ENCODE peak calls at places on chromosomes 6 and 20, in four cellular contexts. One of them, this sample, is unnamed. For H3K27me3, the result is how much of the 10 kb centered on the place peaks cover.

GRCh38 chr6:140003217-140003616 is 628.8 kb upstream of the CITED2 start:
- DNase-seq in MM.1S: no peak
- DNase-seq in GM23248: no peak
- DNase-seq in PC-3: no peak
- DNase-seq in this sample: no peak

GRCh38 chr20:44526129-44526528 is 4.3 kb upstream of the SERINC3 start:
- DNase-seq in MM.1S: no peak
- DNase-seq in GM23248: peak
- DNase-seq in PC-3: peak
- DNase-seq in this sample: no peak

GRCh38 chr6:96116674-96117073 is 100.9 kb downstream of the FUT9 start:
- DNase-seq in MM.1S: no peak
- DNase-seq in GM23248: no peak
- DNase-seq in PC-3: no peak
- DNase-seq in this sample: no peak

GRCh38 chr20:52204136-52204535 is 12.6 kb upstream of the ZFP64 start:
- DNase-seq in MM.1S: no peak
- DNase-seq in GM23248: no peak
- DNase-seq in PC-3: no peak
- DNase-seq in this sample: no peak

GRCh38 chr6:34205466-34205865 is 31.2 kb upstream of the HMGA1 start:
- DNase-seq in MM.1S: no peak
- DNase-seq in GM23248: peak
- DNase-seq in PC-3: no peak
- DNase-seq in this sample: no peak

GRCh38 chr20:19758888-19759331 is 852 bp downstream of the RIN2 start:
- DNase-seq in MM.1S: no peak
- DNase-seq in GM23248: peak
- DNase-seq in PC-3: peak
- DNase-seq in this sample: peak

GRCh38 chr6:126156973-126157372 is 170.6 kb downstream of the TRMT11 start:
- DNase-seq in MM.1S: no peak
- DNase-seq in GM23248: no peak
- DNase-seq in PC-3: no peak
- DNase-seq in this sample: no peak

GRCh38 chr6:25171301-25171700 is 107.9 kb upstream of the CARMIL1 start:
- DNase-seq in MM.1S: no peak
- DNase-seq in GM23248: no peak
- DNase-seq in PC-3: peak
- DNase-seq in this sample: no peak

GRCh38 chr20:44709380-44709779 is 5.8 kb upstream of the CCN5 start:
- DNase-seq in MM.1S: no peak
- DNase-seq in GM23248: no peak
- DNase-seq in PC-3: no peak
- DNase-seq in this sample: no peak

GRCh38 chr6:121285041-121285440 is 49.2 kb downstream of the TBC1D32 start:
- DNase-seq in MM.1S: no peak
- DNase-seq in GM23248: peak
- DNase-seq in PC-3: no peak
- DNase-seq in this sample: no peak

GRCh38 chr6:125983246-125983945 is 2.9 kb upstream of the TRMT11 start:
- DNase-seq in MM.1S: no peak
- DNase-seq in GM23248: peak
- DNase-seq in PC-3: peak
- DNase-seq in this sample: no peak

GRCh38 chr20:49230575-49231211 is 11.5 kb downstream of the DDX27 start:
- DNase-seq in MM.1S: no peak
- DNase-seq in GM23248: peak
- DNase-seq in PC-3: no peak
- DNase-seq in this sample: no peak

GRCh38 chr6:106509420-106510089 is 119.7 kb downstream of the RTN4IP1 start:
- DNase-seq in MM.1S: no peak
- DNase-seq in GM23248: no peak
- DNase-seq in PC-3: no peak
- DNase-seq in this sample: no peak

GRCh38 chr6:121838842-121839241 is 403.4 kb downstream of the GJA1 start:
- DNase-seq in MM.1S: peak
- DNase-seq in GM23248: no peak
- DNase-seq in PC-3: peak
- DNase-seq in this sample: peak

GRCh38 chr6:18551228-18551627 is 164.1 kb downstream of the RNF144B start:
- DNase-seq in MM.1S: no peak
- DNase-seq in GM23248: peak
- DNase-seq in PC-3: peak
- DNase-seq in this sample: no peak

GRCh38 chr6:134080171-134080795 is 27.9 kb upstream of the SLC2A12 start:
- DNase-seq in MM.1S: peak
- DNase-seq in GM23248: no peak
- DNase-seq in PC-3: peak
- DNase-seq in this sample: no peak

GRCh38 chr6:168345896-168346754 is 26.5 kb upstream of the DACT2 start:
- DNase-seq in MM.1S: no peak
- DNase-seq in GM23248: no peak
- DNase-seq in PC-3: no peak
- DNase-seq in this sample: no peak

GRCh38 chr6:138568997-138569396 is 69.7 kb upstream of the NHSL1 start:
- DNase-seq in MM.1S: no peak
- DNase-seq in GM23248: no peak
- DNase-seq in PC-3: no peak
- DNase-seq in this sample: no peak

GRCh38 chr20:57513199-57513598 is 11.7 kb downstream of the CTCFL start:
- DNase-seq in MM.1S: no peak
- DNase-seq in GM23248: peak
- DNase-seq in PC-3: peak
- DNase-seq in this sample: no peak

GRCh38 chr6:111098597-111098996 is 11.3 kb downstream of the SLC16A10 start:
- DNase-seq in MM.1S: no peak
- DNase-seq in GM23248: no peak
- DNase-seq in PC-3: no peak
- DNase-seq in this sample: no peak

GRCh38 chr20:41329435-41330342 is 10.9 kb upstream of the LPIN3 start:
- DNase-seq in MM.1S: peak
- DNase-seq in GM23248: peak
- DNase-seq in PC-3: peak
- DNase-seq in this sample: peak

GRCh38 chr6:13508711-13509705 is 21.6 kb upstream of the GFOD1 start:
- DNase-seq in MM.1S: no peak
- DNase-seq in GM23248: peak
- DNase-seq in PC-3: peak
- DNase-seq in this sample: no peak

GRCh38 chr6:163094881-163095280 is 319.6 kb upstream of the QKI start:
- DNase-seq in MM.1S: no peak
- DNase-seq in GM23248: no peak
- DNase-seq in PC-3: no peak
- DNase-seq in this sample: no peak

GRCh38 chr6:111564482-111564945 is 41.2 kb downstream of the TRAF3IP2 start:
- DNase-seq in MM.1S: no peak
- DNase-seq in GM23248: peak
- DNase-seq in PC-3: peak
- DNase-seq in this sample: no peak

GRCh38 chr6:155495011-155495768 is 39.6 kb upstream of the NOX3 start:
- DNase-seq in MM.1S: no peak
- DNase-seq in GM23248: peak
- DNase-seq in PC-3: peak
- DNase-seq in this sample: peak

GRCh38 chr20:33694666-33695065 is 8.5 kb upstream of the E2F1 start:
- DNase-seq in MM.1S: no peak
- DNase-seq in GM23248: no peak
- DNase-seq in PC-3: no peak
- DNase-seq in this sample: no peak

GRCh38 chr6:10759312-10759839 is 11.8 kb downstream of the TMEM14B start:
- DNase-seq in MM.1S: peak
- DNase-seq in GM23248: peak
- DNase-seq in PC-3: peak
- DNase-seq in this sample: peak

GRCh38 chr6:57262901-57263694 is 41.0 kb upstream of the RAB23 start:
- DNase-seq in MM.1S: no peak
- DNase-seq in GM23248: peak
- DNase-seq in PC-3: peak
- DNase-seq in this sample: no peak

GRCh38 chr20:45368221-45368980 is 5.4 kb downstream of the SYS1 start:
- DNase-seq in MM.1S: peak
- DNase-seq in GM23248: no peak
- DNase-seq in PC-3: no peak
- DNase-seq in this sample: no peak

GRCh38 chr6:93337772-93338394 is 81.5 kb downstream of the EPHA7 start:
- DNase-seq in MM.1S: no peak
- DNase-seq in GM23248: no peak
- DNase-seq in PC-3: no peak
- DNase-seq in this sample: no peak

GRCh38 chr6:116842374-116842947 is 13.6 kb upstream of the GPRC6A start:
- DNase-seq in MM.1S: no peak
- DNase-seq in GM23248: no peak
- DNase-seq in PC-3: no peak
- DNase-seq in this sample: no peak

GRCh38 chr20:64101731-64102621 is 5.4 kb downstream of the NPBWR2 start:
- DNase-seq in MM.1S: peak
- DNase-seq in GM23248: peak
- DNase-seq in PC-3: peak
- DNase-seq in this sample: peak

GRCh38 chr20:57277398-57278105 is 11.1 kb upstream of the BMP7 start:
- DNase-seq in MM.1S: no peak
- DNase-seq in GM23248: no peak
- DNase-seq in PC-3: no peak
- DNase-seq in this sample: no peak

GRCh38 chr6:136757150-136757549 is 35.1 kb downstream of the MAP3K5 start:
- DNase-seq in MM.1S: no peak
- DNase-seq in GM23248: peak
- DNase-seq in PC-3: no peak
- DNase-seq in this sample: no peak

DNA sequence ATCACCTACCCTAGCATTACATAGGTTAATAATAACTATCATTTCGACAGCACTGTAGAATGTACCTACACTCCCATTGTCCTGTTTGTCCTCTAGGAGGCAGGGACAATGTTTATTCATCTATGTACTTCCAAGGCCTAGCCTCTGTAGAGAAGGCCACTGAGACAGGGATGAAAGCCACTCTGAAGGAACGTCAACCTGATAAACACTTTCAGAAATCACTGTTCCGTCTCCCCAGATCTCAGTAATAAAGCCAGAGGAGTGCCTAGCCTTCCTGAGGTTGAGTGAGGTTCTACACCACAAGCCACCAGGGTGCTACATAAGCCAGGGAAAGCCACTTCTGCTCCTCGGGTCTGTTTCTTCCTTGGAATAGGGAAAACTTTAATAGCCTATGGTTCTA is 44.8 kb downstream of the POPDC3 start:
- DNase-seq in MM.1S: no peak
- DNase-seq in GM23248: peak
- DNase-seq in PC-3: peak
- DNase-seq in this sample: no peak
- TF ChIP-seq EZH2phosphoT487 in MM.1S: no peak
- TF ChIP-seq EZH2phosphoT487 in GM23248: no peak
- TF ChIP-seq EZH2phosphoT487 in PC-3: no peak
- TF ChIP-seq EZH2phosphoT487 in this sample: no peak

GRCh38 chr20:50977066-50978045 is 18.7 kb downstream of the MOCS3 start:
- DNase-seq in MM.1S: no peak
- DNase-seq in GM23248: no peak
- DNase-seq in PC-3: no peak
- DNase-seq in this sample: no peak

GRCh38 chr20:50980851-50981713 is 22.5 kb downstream of the MOCS3 start:
- DNase-seq in MM.1S: peak
- DNase-seq in GM23248: peak
- DNase-seq in PC-3: peak
- DNase-seq in this sample: peak

GRCh38 chr20:50981714-50982048 is 23.1 kb downstream of the MOCS3 start:
- DNase-seq in MM.1S: no peak
- DNase-seq in GM23248: no peak
- DNase-seq in PC-3: no peak
- DNase-seq in this sample: no peak

GRCh38 chr20:50980071-50980681 is 21.6 kb downstream of the MOCS3 start:
- DNase-seq in MM.1S: no peak
- DNase-seq in GM23248: peak
- DNase-seq in PC-3: peak
- DNase-seq in this sample: peak

DNA sequence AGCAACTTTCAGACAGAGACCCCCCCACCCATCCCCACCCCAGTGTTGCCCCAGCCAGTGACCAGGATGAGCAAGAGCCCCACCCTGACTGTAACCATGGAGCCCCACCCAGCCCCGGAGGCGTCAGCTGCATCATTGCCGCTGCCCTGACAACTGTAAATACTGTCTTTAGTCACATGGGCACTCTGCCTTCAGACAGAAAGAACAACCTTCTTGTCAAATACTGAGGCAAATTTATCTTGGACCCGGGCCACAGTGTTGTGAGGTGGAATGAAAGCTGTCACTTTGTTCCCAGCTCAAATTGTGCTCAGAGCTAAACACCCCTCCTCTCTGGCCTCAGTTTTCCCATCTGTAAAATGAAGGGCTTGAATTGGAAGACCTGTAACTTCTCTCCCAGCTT is 23.8 kb downstream of the MOCS3 start:
- DNase-seq in MM.1S: no peak
- DNase-seq in GM23248: peak
- DNase-seq in PC-3: peak
- DNase-seq in this sample: peak
- H3K27me3 ChIP-seq in MM.1S: under half
- H3K27me3 ChIP-seq in GM23248: under half
- H3K27me3 ChIP-seq in PC-3: under half
- H3K27me3 ChIP-seq in this sample: under half

GRCh38 chr20:62916703-62917476 is 9.4 kb downstream of the DIDO1 start:
- DNase-seq in MM.1S: no peak
- DNase-seq in GM23248: no peak
- DNase-seq in PC-3: no peak
- DNase-seq in this sample: no peak
- H3K4me3 ChIP-seq in MM.1S: no peak
- H3K4me3 ChIP-seq in GM23248: no peak
- H3K4me3 ChIP-seq in PC-3: no peak
- H3K4me3 ChIP-seq in this sample: no peak

GRCh38 chr6:143059616-143060353 is 904 bp upstream of the AIG1 start:
- DNase-seq in MM.1S: peak
- DNase-seq in GM23248: peak
- DNase-seq in PC-3: peak
- DNase-seq in this sample: peak
- TF ChIP-seq EZH2phosphoT487 in MM.1S: no peak
- TF ChIP-seq EZH2phosphoT487 in GM23248: no peak
- TF ChIP-seq EZH2phosphoT487 in PC-3: no peak
- TF ChIP-seq EZH2phosphoT487 in this sample: no peak

GRCh38 chr6:37536462-37537225 is 37.0 kb upstream of the CCDC167 start:
- DNase-seq in MM.1S: no peak
- DNase-seq in GM23248: no peak
- DNase-seq in PC-3: no peak
- DNase-seq in this sample: no peak
- H3K27me3 ChIP-seq in MM.1S: under half
- H3K27me3 ChIP-seq in GM23248: half or more
- H3K27me3 ChIP-seq in PC-3: under half
- H3K27me3 ChIP-seq in this sample: half or more

This sample was measured in hepatocyte.